ENCODE peak calls at places on chromosomes 1 and 21, in eight cellular contexts. One of them, this sample, is unnamed.

GRCh38 chr1:115506523-115507255 is 135.1 kb upstream of the VANGL1 start:
- DNase-seq in HepG2: no peak
- DNase-seq in WTC11: no peak
- DNase-seq in endothelial cell of umbilical vein: no peak
- DNase-seq in HCT116: no peak
- DNase-seq in A549: no peak
- DNase-seq in K562: no peak
- DNase-seq in GM12878: no peak
- DNase-seq in this sample: no peak

GRCh38 chr21:41371698-41372030 is 9.8 kb downstream of the MX2 start:
- DNase-seq in HepG2: no peak
- DNase-seq in WTC11: no peak
- DNase-seq in endothelial cell of umbilical vein: no peak
- DNase-seq in HCT116: no peak
- DNase-seq in A549: no peak
- DNase-seq in K562: no peak
- DNase-seq in GM12878: no peak
- DNase-seq in this sample: peak; percentile 32

GRCh38 chr1:163046071-163046470 is 23.1 kb upstream of the RGS4 start:
- DNase-seq in HepG2: no peak
- DNase-seq in WTC11: no peak
- DNase-seq in endothelial cell of umbilical vein: no peak
- DNase-seq in HCT116: no peak
- DNase-seq in A549: no peak
- DNase-seq in K562: no peak
- DNase-seq in GM12878: no peak
- DNase-seq in this sample: no peak

GRCh38 chr1:174789399-174789798 is 210.3 kb upstream of the CACYBP start:
- DNase-seq in HepG2: no peak
- DNase-seq in WTC11: no peak
- DNase-seq in endothelial cell of umbilical vein: no peak
- DNase-seq in HCT116: no peak
- DNase-seq in A549: no peak
- DNase-seq in K562: no peak
- DNase-seq in GM12878: peak; percentile 50
- DNase-seq in this sample: peak; percentile 77

GRCh38 chr1:179883040-179883501 is 986 bp downstream of the TOR1AIP1 start:
- DNase-seq in HepG2: no peak
- DNase-seq in WTC11: no peak
- DNase-seq in endothelial cell of umbilical vein: no peak
- DNase-seq in HCT116: no peak
- DNase-seq in A549: no peak
- DNase-seq in K562: no peak
- DNase-seq in GM12878: no peak
- DNase-seq in this sample: no peak

GRCh38 chr1:98104285-98104684 is 183.5 kb upstream of the DPYD start:
- DNase-seq in HepG2: no peak
- DNase-seq in WTC11: no peak
- DNase-seq in endothelial cell of umbilical vein: no peak
- DNase-seq in HCT116: no peak
- DNase-seq in A549: no peak
- DNase-seq in K562: no peak
- DNase-seq in GM12878: no peak
- DNase-seq in this sample: no peak

GRCh38 chr1:186540521-186540920 is 79.6 kb upstream of the PDC start:
- DNase-seq in HepG2: no peak
- DNase-seq in WTC11: no peak
- DNase-seq in endothelial cell of umbilical vein: no peak
- DNase-seq in HCT116: no peak
- DNase-seq in A549: no peak
- DNase-seq in K562: no peak
- DNase-seq in GM12878: no peak
- DNase-seq in this sample: no peak

GRCh38 chr1:226034482-226034881 is 28.0 kb upstream of the H3-3A start:
- DNase-seq in HepG2: peak; percentile 32
- DNase-seq in WTC11: no peak
- DNase-seq in endothelial cell of umbilical vein: peak; percentile 89
- DNase-seq in HCT116: no peak
- DNase-seq in A549: no peak
- DNase-seq in K562: no peak
- DNase-seq in GM12878: no peak
- DNase-seq in this sample: peak; percentile 94

GRCh38 chr1:151171190-151171589 is 4.6 kb downstream of the TMOD4 start:
- DNase-seq in HepG2: no peak
- DNase-seq in WTC11: no peak
- DNase-seq in endothelial cell of umbilical vein: no peak
- DNase-seq in HCT116: no peak
- DNase-seq in A549: no peak
- DNase-seq in K562: no peak
- DNase-seq in GM12878: no peak
- DNase-seq in this sample: no peak

GRCh38 chr1:38418195-38419030 is 371.8 kb upstream of the POU3F1 start:
- DNase-seq in HepG2: no peak
- DNase-seq in WTC11: no peak
- DNase-seq in endothelial cell of umbilical vein: peak; percentile 75
- DNase-seq in HCT116: no peak
- DNase-seq in A549: no peak
- DNase-seq in K562: no peak
- DNase-seq in GM12878: no peak
- DNase-seq in this sample: no peak

GRCh38 chr1:244010191-244010590 is 40.9 kb upstream of the ZBTB18 start:
- DNase-seq in HepG2: no peak
- DNase-seq in WTC11: peak; percentile 49
- DNase-seq in endothelial cell of umbilical vein: no peak
- DNase-seq in HCT116: no peak
- DNase-seq in A549: peak; percentile 31
- DNase-seq in K562: no peak
- DNase-seq in GM12878: no peak
- DNase-seq in this sample: no peak

GRCh38 chr1:245462161-245462560 is 307.4 kb downstream of the KIF26B start:
- DNase-seq in HepG2: no peak
- DNase-seq in WTC11: no peak
- DNase-seq in endothelial cell of umbilical vein: no peak
- DNase-seq in HCT116: no peak
- DNase-seq in A549: no peak
- DNase-seq in K562: no peak
- DNase-seq in GM12878: no peak
- DNase-seq in this sample: no peak

GRCh38 chr1:22143065-22143514 is at the start of gene WNT4:
- DNase-seq in HepG2: no peak
- DNase-seq in WTC11: peak; percentile 57
- DNase-seq in endothelial cell of umbilical vein: no peak
- DNase-seq in HCT116: no peak
- DNase-seq in A549: no peak
- DNase-seq in K562: peak; percentile 97
- DNase-seq in GM12878: no peak
- DNase-seq in this sample: no peak

GRCh38 chr1:81690881-81691453 is 109.8 kb upstream of the ADGRL2 start:
- DNase-seq in HepG2: no peak
- DNase-seq in WTC11: no peak
- DNase-seq in endothelial cell of umbilical vein: no peak
- DNase-seq in HCT116: no peak
- DNase-seq in A549: no peak
- DNase-seq in K562: no peak
- DNase-seq in GM12878: no peak
- DNase-seq in this sample: no peak

GRCh38 chr1:77473690-77474089 is 191.9 kb downstream of the AK5 start:
- DNase-seq in HepG2: no peak
- DNase-seq in WTC11: no peak
- DNase-seq in endothelial cell of umbilical vein: peak; percentile 83
- DNase-seq in HCT116: no peak
- DNase-seq in A549: peak; percentile 30
- DNase-seq in K562: no peak
- DNase-seq in GM12878: no peak
- DNase-seq in this sample: no peak

GRCh38 chr1:234409328-234409727 is 36.1 kb downstream of the COA6 start:
- DNase-seq in HepG2: no peak
- DNase-seq in WTC11: no peak
- DNase-seq in endothelial cell of umbilical vein: no peak
- DNase-seq in HCT116: no peak
- DNase-seq in A549: peak; percentile 19
- DNase-seq in K562: no peak
- DNase-seq in GM12878: no peak
- DNase-seq in this sample: no peak

GRCh38 chr1:23423415-23424170 is 955 bp downstream of the TCEA3 start:
- DNase-seq in HepG2: peak; percentile 85
- DNase-seq in WTC11: peak; percentile 51
- DNase-seq in endothelial cell of umbilical vein: no peak
- DNase-seq in HCT116: no peak
- DNase-seq in A549: no peak
- DNase-seq in K562: no peak
- DNase-seq in GM12878: no peak
- DNase-seq in this sample: no peak

GRCh38 chr21:38990424-38990794 is 184.7 kb downstream of the ETS2 start:
- DNase-seq in HepG2: peak; percentile 61
- DNase-seq in WTC11: no peak
- DNase-seq in endothelial cell of umbilical vein: no peak
- DNase-seq in HCT116: no peak
- DNase-seq in A549: no peak
- DNase-seq in K562: no peak
- DNase-seq in GM12878: no peak
- DNase-seq in this sample: no peak

GRCh38 chr1:8663915-8664331 is 153.5 kb downstream of the RERE start:
- DNase-seq in HepG2: peak; percentile 68
- DNase-seq in WTC11: no peak
- DNase-seq in endothelial cell of umbilical vein: no peak
- DNase-seq in HCT116: no peak
- DNase-seq in A549: no peak
- DNase-seq in K562: no peak
- DNase-seq in GM12878: no peak
- DNase-seq in this sample: no peak

GRCh38 chr1:201205036-201205435 is 14.4 kb downstream of the IGFN1 start:
- DNase-seq in HepG2: no peak
- DNase-seq in WTC11: no peak
- DNase-seq in endothelial cell of umbilical vein: no peak
- DNase-seq in HCT116: no peak
- DNase-seq in A549: no peak
- DNase-seq in K562: no peak
- DNase-seq in GM12878: no peak
- DNase-seq in this sample: no peak

GRCh38 chr1:215083408-215083961 is 948 bp downstream of the KCNK2 start:
- DNase-seq in HepG2: no peak
- DNase-seq in WTC11: peak; percentile 18
- DNase-seq in endothelial cell of umbilical vein: peak; percentile 25
- DNase-seq in HCT116: no peak
- DNase-seq in A549: no peak
- DNase-seq in K562: no peak
- DNase-seq in GM12878: no peak
- DNase-seq in this sample: no peak

GRCh38 chr1:151934048-151934493 is 24.8 kb upstream of the THEM4 start:
- DNase-seq in HepG2: peak; percentile 39
- DNase-seq in WTC11: peak; percentile 29
- DNase-seq in endothelial cell of umbilical vein: peak; percentile 71
- DNase-seq in HCT116: no peak
- DNase-seq in A549: peak; percentile 76
- DNase-seq in K562: peak; percentile 54
- DNase-seq in GM12878: no peak
- DNase-seq in this sample: peak; percentile 71

GRCh38 chr21:42047821-42048613 is 23.1 kb upstream of the UMODL1 start:
- DNase-seq in HepG2: no peak
- DNase-seq in WTC11: no peak
- DNase-seq in endothelial cell of umbilical vein: peak; percentile 62
- DNase-seq in HCT116: no peak
- DNase-seq in A549: no peak
- DNase-seq in K562: no peak
- DNase-seq in GM12878: no peak
- DNase-seq in this sample: peak; percentile 18

GRCh38 chr1:200051620-200052019 is 24.1 kb downstream of the NR5A2 start:
- DNase-seq in HepG2: no peak
- DNase-seq in WTC11: no peak
- DNase-seq in endothelial cell of umbilical vein: no peak
- DNase-seq in HCT116: no peak
- DNase-seq in A549: no peak
- DNase-seq in K562: no peak
- DNase-seq in GM12878: no peak
- DNase-seq in this sample: no peak

GRCh38 chr1:24725209-24725651 is 20.0 kb upstream of the CLIC4 start:
- DNase-seq in HepG2: peak; percentile 80
- DNase-seq in WTC11: peak; percentile 44
- DNase-seq in endothelial cell of umbilical vein: peak; percentile 86
- DNase-seq in HCT116: no peak
- DNase-seq in A549: no peak
- DNase-seq in K562: no peak
- DNase-seq in GM12878: no peak
- DNase-seq in this sample: no peak

GRCh38 chr1:234656981-234657651 is 47.1 kb upstream of the IRF2BP2 start:
- DNase-seq in HepG2: peak; percentile 38
- DNase-seq in WTC11: no peak
- DNase-seq in endothelial cell of umbilical vein: peak; percentile 92
- DNase-seq in HCT116: peak; percentile 86
- DNase-seq in A549: peak; percentile 83
- DNase-seq in K562: no peak
- DNase-seq in GM12878: no peak
- DNase-seq in this sample: peak; percentile 96

GRCh38 chr1:26831546-26832248 is 5.2 kb downstream of the ZDHHC18 start:
- DNase-seq in HepG2: peak; percentile 91
- DNase-seq in WTC11: no peak
- DNase-seq in endothelial cell of umbilical vein: no peak
- DNase-seq in HCT116: no peak
- DNase-seq in A549: no peak
- DNase-seq in K562: peak; percentile 31
- DNase-seq in GM12878: no peak
- DNase-seq in this sample: no peak

GRCh38 chr1:15637833-15638232 is 20.6 kb downstream of the DDI2 start:
- DNase-seq in HepG2: no peak
- DNase-seq in WTC11: no peak
- DNase-seq in endothelial cell of umbilical vein: no peak
- DNase-seq in HCT116: no peak
- DNase-seq in A549: no peak
- DNase-seq in K562: no peak
- DNase-seq in GM12878: no peak
- DNase-seq in this sample: no peak
- TF ChIP-seq MAX in HepG2: no peak
- TF ChIP-seq MAX in WTC11: no peak
- TF ChIP-seq MAX in endothelial cell of umbilical vein: no peak
- TF ChIP-seq MAX in HCT116: no peak
- TF ChIP-seq MAX in A549: no peak
- TF ChIP-seq MAX in K562: no peak
- TF ChIP-seq MAX in GM12878: no peak
- TF ChIP-seq MAX in this sample: no peak

GRCh38 chr1:227892930-227893695 is 54.6 kb downstream of the WNT9A start:
- DNase-seq in HepG2: no peak
- DNase-seq in WTC11: no peak
- DNase-seq in endothelial cell of umbilical vein: no peak
- DNase-seq in HCT116: no peak
- DNase-seq in A549: no peak
- DNase-seq in K562: no peak
- DNase-seq in GM12878: no peak
- DNase-seq in this sample: no peak
- TF ChIP-seq MAX in HepG2: no peak
- TF ChIP-seq MAX in WTC11: no peak
- TF ChIP-seq MAX in endothelial cell of umbilical vein: no peak
- TF ChIP-seq MAX in HCT116: no peak
- TF ChIP-seq MAX in A549: no peak
- TF ChIP-seq MAX in K562: no peak
- TF ChIP-seq MAX in GM12878: no peak
- TF ChIP-seq MAX in this sample: no peak

GRCh38 chr21:32624726-32625125 is 12.5 kb upstream of the CFAP298 start:
- DNase-seq in HepG2: no peak
- DNase-seq in WTC11: no peak
- DNase-seq in endothelial cell of umbilical vein: no peak
- DNase-seq in HCT116: peak; percentile 18
- DNase-seq in A549: no peak
- DNase-seq in K562: no peak
- DNase-seq in GM12878: no peak
- DNase-seq in this sample: no peak
- TF ChIP-seq MAX in HepG2: no peak
- TF ChIP-seq MAX in WTC11: no peak
- TF ChIP-seq MAX in endothelial cell of umbilical vein: no peak
- TF ChIP-seq MAX in HCT116: no peak
- TF ChIP-seq MAX in A549: no peak
- TF ChIP-seq MAX in K562: no peak
- TF ChIP-seq MAX in GM12878: no peak
- TF ChIP-seq MAX in this sample: no peak

GRCh38 chr1:52636701-52637695 is 4.0 kb downstream of the SHISAL2A start:
- DNase-seq in HepG2: no peak
- DNase-seq in WTC11: no peak
- DNase-seq in endothelial cell of umbilical vein: no peak
- DNase-seq in HCT116: no peak
- DNase-seq in A549: no peak
- DNase-seq in K562: no peak
- DNase-seq in GM12878: peak; percentile 87
- DNase-seq in this sample: peak; percentile 95
- TF ChIP-seq MAX in HepG2: no peak
- TF ChIP-seq MAX in WTC11: no peak
- TF ChIP-seq MAX in endothelial cell of umbilical vein: no peak
- TF ChIP-seq MAX in HCT116: no peak
- TF ChIP-seq MAX in A549: no peak
- TF ChIP-seq MAX in K562: no peak
- TF ChIP-seq MAX in GM12878: peak; percentile 69
- TF ChIP-seq MAX in this sample: peak; percentile 52

This sample was measured in NB4.